ENCODE peak calls at places on chromosomes 3 and 15, in seven cellular contexts. One of them, this sample, is unnamed.

GRCh38 chr15:100529556-100529955 is 806 bp upstream of the CERS3 start:
- DNase-seq in fibroblast of mammary gland: no peak
- DNase-seq in fibroblast of pulmonary artery: no peak
- DNase-seq in lung: no peak
- DNase-seq in tibial artery: no peak
- DNase-seq in breast epithelium: peak; percentile 36
- DNase-seq in CD4-positive, alpha-beta T cell: no peak
- DNase-seq in this sample: no peak

GRCh38 chr3:185813205-185813604 is 11.6 kb downstream of the IGF2BP2 start:
- DNase-seq in lung: no peak
- DNase-seq in fibroblast of mammary gland: no peak
- DNase-seq in fibroblast of pulmonary artery: no peak
- DNase-seq in breast epithelium: no peak
- DNase-seq in tibial artery: no peak
- DNase-seq in CD4-positive, alpha-beta T cell: no peak
- DNase-seq in this sample: no peak

GRCh38 chr3:141082064-141082463 is 30.9 kb downstream of the SPSB4 start:
- DNase-seq in CD4-positive, alpha-beta T cell: no peak
- DNase-seq in lung: no peak
- DNase-seq in tibial artery: no peak
- DNase-seq in breast epithelium: no peak
- DNase-seq in fibroblast of mammary gland: no peak
- DNase-seq in fibroblast of pulmonary artery: no peak
- DNase-seq in this sample: peak; percentile 38

GRCh38 chr3:173584093-173584833 is 186.7 kb downstream of the NLGN1 start:
- DNase-seq in lung: no peak
- DNase-seq in fibroblast of mammary gland: peak; percentile 56
- DNase-seq in fibroblast of pulmonary artery: peak; percentile 49
- DNase-seq in tibial artery: no peak
- DNase-seq in CD4-positive, alpha-beta T cell: no peak
- DNase-seq in breast epithelium: no peak
- DNase-seq in this sample: peak; percentile 79

GRCh38 chr15:36860792-36861191 is 239.6 kb downstream of the MEIS2 start:
- DNase-seq in breast epithelium: no peak
- DNase-seq in fibroblast of pulmonary artery: no peak
- DNase-seq in CD4-positive, alpha-beta T cell: no peak
- DNase-seq in fibroblast of mammary gland: no peak
- DNase-seq in tibial artery: no peak
- DNase-seq in lung: no peak
- DNase-seq in this sample: no peak

GRCh38 chr15:57866149-57866736 is 159.7 kb downstream of the POLR2M start:
- DNase-seq in CD4-positive, alpha-beta T cell: peak; percentile 26
- DNase-seq in lung: peak; percentile 61
- DNase-seq in fibroblast of pulmonary artery: peak; percentile 71
- DNase-seq in breast epithelium: peak; percentile 22
- DNase-seq in tibial artery: no peak
- DNase-seq in fibroblast of mammary gland: peak; percentile 47
- DNase-seq in this sample: no peak

GRCh38 chr15:85474700-85475316 is 94.4 kb downstream of the AKAP13 start:
- DNase-seq in breast epithelium: no peak
- DNase-seq in tibial artery: no peak
- DNase-seq in fibroblast of pulmonary artery: no peak
- DNase-seq in lung: no peak
- DNase-seq in CD4-positive, alpha-beta T cell: no peak
- DNase-seq in fibroblast of mammary gland: no peak
- DNase-seq in this sample: no peak

GRCh38 chr3:181726351-181727121 is 14.8 kb downstream of the SOX2 start:
- DNase-seq in fibroblast of mammary gland: no peak
- DNase-seq in breast epithelium: no peak
- DNase-seq in lung: no peak
- DNase-seq in fibroblast of pulmonary artery: no peak
- DNase-seq in tibial artery: no peak
- DNase-seq in CD4-positive, alpha-beta T cell: no peak
- DNase-seq in this sample: no peak

GRCh38 chr3:155870945-155871745 is 695 bp downstream of the GMPS start:
- DNase-seq in lung: peak; percentile 68
- DNase-seq in breast epithelium: peak; percentile 34
- DNase-seq in fibroblast of pulmonary artery: no peak
- DNase-seq in CD4-positive, alpha-beta T cell: peak; percentile 23
- DNase-seq in fibroblast of mammary gland: peak; percentile 25
- DNase-seq in tibial artery: peak; percentile 83
- DNase-seq in this sample: peak; percentile 85

GRCh38 chr3:134937256-134938023 is 142.4 kb downstream of the EPHB1 start:
- DNase-seq in tibial artery: no peak
- DNase-seq in fibroblast of pulmonary artery: no peak
- DNase-seq in fibroblast of mammary gland: peak; percentile 8
- DNase-seq in CD4-positive, alpha-beta T cell: no peak
- DNase-seq in lung: no peak
- DNase-seq in breast epithelium: no peak
- DNase-seq in this sample: no peak

GRCh38 chr3:42655980-42656679 is 2.6 kb downstream of the ZBTB47 start:
- DNase-seq in breast epithelium: no peak
- DNase-seq in CD4-positive, alpha-beta T cell: no peak
- DNase-seq in tibial artery: peak; percentile 78
- DNase-seq in fibroblast of pulmonary artery: peak; percentile 35
- DNase-seq in fibroblast of mammary gland: peak; percentile 79
- DNase-seq in lung: no peak
- DNase-seq in this sample: peak; percentile 99

GRCh38 chr3:38084969-38085942 is 46.2 kb downstream of the DLEC1 start:
- DNase-seq in tibial artery: no peak
- DNase-seq in lung: no peak
- DNase-seq in fibroblast of pulmonary artery: no peak
- DNase-seq in fibroblast of mammary gland: peak; percentile 2
- DNase-seq in breast epithelium: no peak
- DNase-seq in CD4-positive, alpha-beta T cell: no peak
- DNase-seq in this sample: peak; percentile 62

GRCh38 chr15:63156708-63157065 is 590 bp downstream of the RPS27L start:
- DNase-seq in CD4-positive, alpha-beta T cell: no peak
- DNase-seq in breast epithelium: no peak
- DNase-seq in fibroblast of pulmonary artery: peak; percentile 54
- DNase-seq in lung: no peak
- DNase-seq in tibial artery: peak; percentile 72
- DNase-seq in fibroblast of mammary gland: peak; percentile 50
- DNase-seq in this sample: no peak

GRCh38 chr3:193964517-193964880 is 171.4 kb upstream of the HES1 start:
- DNase-seq in fibroblast of pulmonary artery: no peak
- DNase-seq in tibial artery: no peak
- DNase-seq in fibroblast of mammary gland: no peak
- DNase-seq in CD4-positive, alpha-beta T cell: no peak
- DNase-seq in lung: no peak
- DNase-seq in breast epithelium: no peak
- DNase-seq in this sample: no peak

GRCh38 chr3:39432342-39432741 is 25.8 kb downstream of the RPSA start:
- DNase-seq in fibroblast of mammary gland: no peak
- DNase-seq in lung: no peak
- DNase-seq in fibroblast of pulmonary artery: no peak
- DNase-seq in breast epithelium: no peak
- DNase-seq in CD4-positive, alpha-beta T cell: no peak
- DNase-seq in tibial artery: no peak
- DNase-seq in this sample: no peak

GRCh38 chr15:62545392-62546227 is 380.5 kb upstream of the C2CD4B start:
- DNase-seq in CD4-positive, alpha-beta T cell: no peak
- DNase-seq in lung: peak; percentile 34
- DNase-seq in tibial artery: peak; percentile 80
- DNase-seq in fibroblast of mammary gland: peak; percentile 67
- DNase-seq in fibroblast of pulmonary artery: peak; percentile 79
- DNase-seq in breast epithelium: peak; percentile 75
- DNase-seq in this sample: no peak

GRCh38 chr3:22922317-22922716 is 280.8 kb upstream of the UBE2E2 start:
- DNase-seq in fibroblast of mammary gland: peak; percentile 31
- DNase-seq in CD4-positive, alpha-beta T cell: no peak
- DNase-seq in lung: no peak
- DNase-seq in tibial artery: no peak
- DNase-seq in fibroblast of pulmonary artery: peak; percentile 27
- DNase-seq in breast epithelium: no peak
- DNase-seq in this sample: no peak

GRCh38 chr3:96361241-96361640 is 453.2 kb upstream of the EPHA6 start:
- DNase-seq in fibroblast of pulmonary artery: no peak
- DNase-seq in breast epithelium: no peak
- DNase-seq in CD4-positive, alpha-beta T cell: no peak
- DNase-seq in lung: no peak
- DNase-seq in tibial artery: no peak
- DNase-seq in fibroblast of mammary gland: no peak
- DNase-seq in this sample: no peak

GRCh38 chr3:157159037-157159761 is 748 bp downstream of the CCNL1 start:
- DNase-seq in lung: peak; percentile 69
- DNase-seq in tibial artery: peak; percentile 77
- DNase-seq in CD4-positive, alpha-beta T cell: peak; percentile 65
- DNase-seq in fibroblast of mammary gland: peak; percentile 37
- DNase-seq in fibroblast of pulmonary artery: peak; percentile 58
- DNase-seq in breast epithelium: peak; percentile 75
- DNase-seq in this sample: peak; percentile 48

GRCh38 chr3:63969866-63970265 is 53.4 kb downstream of the PSMD6 start:
- DNase-seq in lung: no peak
- DNase-seq in tibial artery: no peak
- DNase-seq in breast epithelium: no peak
- DNase-seq in fibroblast of mammary gland: no peak
- DNase-seq in CD4-positive, alpha-beta T cell: no peak
- DNase-seq in fibroblast of pulmonary artery: no peak
- DNase-seq in this sample: no peak

GRCh38 chr3:11034297-11035000 is 41.9 kb downstream of the SLC6A1 start:
- DNase-seq in fibroblast of mammary gland: no peak
- DNase-seq in CD4-positive, alpha-beta T cell: no peak
- DNase-seq in tibial artery: no peak
- DNase-seq in breast epithelium: no peak
- DNase-seq in lung: no peak
- DNase-seq in fibroblast of pulmonary artery: no peak
- DNase-seq in this sample: no peak

GRCh38 chr3:45864760-45865567 is 21.4 kb upstream of the CCR9 start:
- DNase-seq in fibroblast of pulmonary artery: no peak
- DNase-seq in breast epithelium: no peak
- DNase-seq in tibial artery: no peak
- DNase-seq in CD4-positive, alpha-beta T cell: no peak
- DNase-seq in fibroblast of mammary gland: no peak
- DNase-seq in lung: no peak
- DNase-seq in this sample: no peak

GRCh38 chr15:83046558-83047127 is 20.4 kb downstream of the BTBD1 start:
- DNase-seq in CD4-positive, alpha-beta T cell: no peak
- DNase-seq in lung: no peak
- DNase-seq in fibroblast of pulmonary artery: peak; percentile 83
- DNase-seq in breast epithelium: no peak
- DNase-seq in fibroblast of mammary gland: peak; percentile 84
- DNase-seq in tibial artery: no peak
- DNase-seq in this sample: peak; percentile 82

GRCh38 chr3:139113231-139113749 is 68.6 kb upstream of the PRR23C start:
- DNase-seq in fibroblast of mammary gland: no peak
- DNase-seq in tibial artery: no peak
- DNase-seq in lung: no peak
- DNase-seq in fibroblast of pulmonary artery: no peak
- DNase-seq in breast epithelium: no peak
- DNase-seq in CD4-positive, alpha-beta T cell: no peak
- DNase-seq in this sample: no peak

GRCh38 chr3:48180530-48181253 is 7.5 kb downstream of the CDC25A start:
- DNase-seq in breast epithelium: no peak
- DNase-seq in CD4-positive, alpha-beta T cell: no peak
- DNase-seq in fibroblast of pulmonary artery: no peak
- DNase-seq in lung: no peak
- DNase-seq in tibial artery: no peak
- DNase-seq in fibroblast of mammary gland: no peak
- DNase-seq in this sample: no peak

GRCh38 chr3:141830508-141830907 is 45.9 kb upstream of the ATP1B3 start:
- DNase-seq in fibroblast of mammary gland: no peak
- DNase-seq in breast epithelium: peak; percentile 24
- DNase-seq in CD4-positive, alpha-beta T cell: no peak
- DNase-seq in tibial artery: no peak
- DNase-seq in fibroblast of pulmonary artery: peak; percentile 75
- DNase-seq in lung: no peak
- DNase-seq in this sample: no peak

GRCh38 chr15:70783610-70784021 is 20.3 kb upstream of the UACA start:
- DNase-seq in breast epithelium: no peak
- DNase-seq in CD4-positive, alpha-beta T cell: no peak
- DNase-seq in fibroblast of mammary gland: peak; percentile 81
- DNase-seq in fibroblast of pulmonary artery: peak; percentile 69
- DNase-seq in tibial artery: no peak
- DNase-seq in lung: no peak
- DNase-seq in this sample: no peak

GRCh38 chr3:114686624-114687023 is 392.8 kb downstream of the TIGIT start:
- DNase-seq in breast epithelium: no peak
- DNase-seq in fibroblast of mammary gland: peak; percentile 44
- DNase-seq in fibroblast of pulmonary artery: no peak
- DNase-seq in CD4-positive, alpha-beta T cell: no peak
- DNase-seq in lung: no peak
- DNase-seq in tibial artery: no peak
- DNase-seq in this sample: no peak
- TF ChIP-seq CTCF in breast epithelium: no peak
- TF ChIP-seq CTCF in fibroblast of mammary gland: no peak
- TF ChIP-seq CTCF in fibroblast of pulmonary artery: no peak
- TF ChIP-seq CTCF in CD4-positive, alpha-beta T cell: no peak
- TF ChIP-seq CTCF in lung: no peak
- TF ChIP-seq CTCF in tibial artery: no peak
- TF ChIP-seq CTCF in this sample: no peak

GRCh38 chr3:27533718-27534578 is 49.8 kb upstream of the SLC4A7 start:
- DNase-seq in fibroblast of mammary gland: peak; percentile 100
- DNase-seq in lung: peak; percentile 51
- DNase-seq in fibroblast of pulmonary artery: peak; percentile 96
- DNase-seq in breast epithelium: peak; percentile 44
- DNase-seq in CD4-positive, alpha-beta T cell: peak; percentile 40
- DNase-seq in tibial artery: peak; percentile 88
- DNase-seq in this sample: peak; percentile 89
- TF ChIP-seq CTCF in fibroblast of mammary gland: peak; percentile 78
- TF ChIP-seq CTCF in lung: no peak
- TF ChIP-seq CTCF in fibroblast of pulmonary artery: peak; percentile 62
- TF ChIP-seq CTCF in breast epithelium: peak; percentile 27
- TF ChIP-seq CTCF in CD4-positive, alpha-beta T cell: no peak
- TF ChIP-seq CTCF in tibial artery: peak; percentile 68
- TF ChIP-seq CTCF in this sample: peak; percentile 71

DNA sequence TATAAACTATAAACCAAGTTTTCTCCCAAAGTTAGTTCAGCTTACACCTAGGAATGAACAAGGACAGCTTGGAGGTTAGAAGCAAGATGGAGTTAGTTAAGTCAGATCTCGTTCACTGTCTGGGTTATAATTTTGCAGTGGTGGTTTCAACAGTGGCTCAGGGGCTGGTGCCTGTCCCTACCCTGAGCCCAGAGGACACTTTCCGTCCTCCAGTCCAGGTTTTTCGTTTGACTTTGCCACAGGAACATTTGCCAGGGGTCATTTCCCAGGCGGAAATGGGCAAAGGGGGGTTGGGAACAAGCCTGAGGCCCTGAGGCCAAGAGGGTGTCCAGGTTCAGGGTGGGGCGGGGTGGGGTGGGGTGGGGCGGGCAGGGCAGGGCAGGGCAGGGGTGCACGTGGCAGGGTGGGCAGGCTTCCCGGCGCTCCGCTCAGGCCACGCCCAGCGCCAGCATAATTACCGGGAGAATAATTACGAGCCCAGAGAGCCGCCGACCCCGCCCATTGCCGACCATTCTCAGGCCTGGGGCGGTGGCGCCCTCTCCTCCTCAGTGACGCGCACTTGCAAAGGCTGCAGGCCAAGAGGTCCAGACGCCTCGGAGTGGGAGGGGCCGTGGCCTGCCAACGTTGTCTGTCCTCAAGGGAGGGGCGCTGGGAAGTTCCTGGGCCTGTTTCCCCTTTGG is 70.4 kb downstream of the KLF13 start:
- DNase-seq in CD4-positive, alpha-beta T cell: no peak
- DNase-seq in tibial artery: peak; percentile 98
- DNase-seq in breast epithelium: peak; percentile 71
- DNase-seq in fibroblast of pulmonary artery: peak; percentile 78
- DNase-seq in lung: peak; percentile 91
- DNase-seq in fibroblast of mammary gland: peak; percentile 92
- DNase-seq in this sample: peak; percentile 92
- TF ChIP-seq CTCF in CD4-positive, alpha-beta T cell: no peak
- TF ChIP-seq CTCF in tibial artery: no peak
- TF ChIP-seq CTCF in breast epithelium: no peak
- TF ChIP-seq CTCF in fibroblast of pulmonary artery: no peak
- TF ChIP-seq CTCF in lung: no peak
- TF ChIP-seq CTCF in fibroblast of mammary gland: no peak
- TF ChIP-seq CTCF in this sample: no peak

GRCh38 chr15:75684648-75685047 is 28.0 kb downstream of the CSPG4 start:
- DNase-seq in fibroblast of pulmonary artery: no peak
- DNase-seq in lung: no peak
- DNase-seq in tibial artery: no peak
- DNase-seq in breast epithelium: no peak
- DNase-seq in fibroblast of mammary gland: no peak
- DNase-seq in CD4-positive, alpha-beta T cell: no peak
- DNase-seq in this sample: peak; percentile 47
- TF ChIP-seq CTCF in fibroblast of pulmonary artery: no peak
- TF ChIP-seq CTCF in lung: no peak
- TF ChIP-seq CTCF in tibial artery: no peak
- TF ChIP-seq CTCF in breast epithelium: no peak
- TF ChIP-seq CTCF in fibroblast of mammary gland: no peak
- TF ChIP-seq CTCF in CD4-positive, alpha-beta T cell: no peak
- TF ChIP-seq CTCF in this sample: no peak

This sample was measured in osteoblast.